ENCODE peak calls at places on chromosomes 16 and 17, in five cellular contexts. W is foreskin fibroblast, H is heart left ventricle, Y is fibroblast of mammary gland, N is GM12865. O is an unnamed sample.
A peak's percentile ranks its signal among the peaks of the same experiment; 100 is the strongest.

GRCh38 chr17:83144421-83145357 is 65.3 kb downstream of the METRNL start:
- DNase-seq in W (peak; percentile 85), H (no peak), Y (peak; percentile 76), N (no peak), O (no peak)

GRCh38 chr17:20116683-20117309 is 107.6 kb downstream of the SPECC1 start:
- DNase-seq in W (peak; percentile 68), H (no peak), Y (peak; percentile 54), N (peak; percentile 72), O (peak; percentile 16)

GRCh38 chr16:57892041-57892440 is 78.9 kb downstream of the CNGB1 start:
- DNase-seq in W (no peak), H (no peak), Y (peak; percentile 90), N (no peak), O (no peak)

GRCh38 chr17:3956558-3956957 is 7.7 kb downstream of the ATP2A3 start:
- DNase-seq in W (no peak), H (no peak), Y (no peak), N (no peak), O (no peak)

GRCh38 chr16:66534376-66534799 is 15.5 kb downstream of the TK2 start:
- DNase-seq in W (no peak), H (no peak), Y (no peak), N (no peak), O (no peak)

GRCh38 chr17:75130632-75131277 is 787 bp downstream of the NT5C start:
- DNase-seq in W (peak; percentile 76), H (no peak), Y (peak; percentile 52), N (peak; percentile 68), O (no peak)

GRCh38 chr16:59573528-59574271 is 839.6 kb upstream of the GOT2 start:
- DNase-seq in W (peak; percentile 80), H (no peak), Y (peak; percentile 71), N (no peak), O (no peak)

GRCh38 chr16:19131809-19132777 is 18.3 kb downstream of the ITPRIPL2 start:
- DNase-seq in W (no peak), H (no peak), Y (no peak), N (peak; percentile 65), O (no peak)

GRCh38 chr17:42744806-42745617 is at the start of gene EZH1:
- DNase-seq in W (peak; percentile 96), H (peak; percentile 96), Y (peak; percentile 84), N (peak; percentile 96), O (peak; percentile 66)

GRCh38 chr17:49497147-49498036 is 2.3 kb downstream of the NGFR start:
- DNase-seq in W (peak; percentile 54), H (peak; percentile 83), Y (peak; percentile 16), N (no peak), O (no peak)

GRCh38 chr17:39666601-39667261 is 1.5 kb upstream of the PNMT start:
- DNase-seq in W (no peak), H (peak; percentile 82), Y (no peak), N (no peak), O (no peak)

GRCh38 chr17:47694018-47694817 is at the start of gene TBKBP1:
- DNase-seq in W (peak; percentile 67), H (peak; percentile 82), Y (no peak), N (no peak), O (no peak)

GRCh38 chr16:53913082-53913870 is 209.3 kb downstream of the FTO start:
- DNase-seq in W (peak; percentile 95), H (no peak), Y (peak; percentile 99), N (no peak), O (no peak)

GRCh38 chr16:17029602-17030350 is 441.0 kb downstream of the XYLT1 start:
- DNase-seq in W (no peak), H (no peak), Y (no peak), N (no peak), O (no peak)
- TF ChIP-seq CTCF in W (no peak), H (no peak), Y (no peak), N (no peak), O (no peak)

DNA sequence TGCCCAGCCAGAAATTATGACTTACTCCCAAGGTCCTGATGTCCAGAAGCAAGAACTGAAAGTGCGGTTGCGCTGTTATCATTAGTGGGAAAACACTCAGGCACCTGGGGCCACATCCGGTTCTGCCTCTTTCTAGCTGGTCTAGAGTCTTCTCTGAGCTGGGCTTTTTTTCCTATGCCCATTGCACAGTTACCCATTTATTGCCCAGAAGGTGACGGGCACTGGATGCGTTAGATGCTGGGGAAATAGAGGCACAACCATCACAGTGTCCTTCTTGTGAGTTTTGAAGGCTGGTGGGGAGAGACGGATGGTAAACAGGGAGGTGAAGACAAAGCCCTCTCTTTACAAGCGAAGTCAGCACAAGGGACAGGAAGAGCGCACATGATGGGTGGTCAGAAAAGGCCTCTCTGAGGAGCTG is 37.7 kb downstream of the PLCG2 start:
- DNase-seq in W (no peak), H (no peak), Y (no peak), N (peak; percentile 86), O (no peak)
- H3K4me3 ChIP-seq in W (no peak overlapping the region), H (no peak overlapping the region), Y (no peak overlapping the region), N (peak overlapping the region; percentile 64), O (peak overlapping the region; percentile 47)

DNA sequence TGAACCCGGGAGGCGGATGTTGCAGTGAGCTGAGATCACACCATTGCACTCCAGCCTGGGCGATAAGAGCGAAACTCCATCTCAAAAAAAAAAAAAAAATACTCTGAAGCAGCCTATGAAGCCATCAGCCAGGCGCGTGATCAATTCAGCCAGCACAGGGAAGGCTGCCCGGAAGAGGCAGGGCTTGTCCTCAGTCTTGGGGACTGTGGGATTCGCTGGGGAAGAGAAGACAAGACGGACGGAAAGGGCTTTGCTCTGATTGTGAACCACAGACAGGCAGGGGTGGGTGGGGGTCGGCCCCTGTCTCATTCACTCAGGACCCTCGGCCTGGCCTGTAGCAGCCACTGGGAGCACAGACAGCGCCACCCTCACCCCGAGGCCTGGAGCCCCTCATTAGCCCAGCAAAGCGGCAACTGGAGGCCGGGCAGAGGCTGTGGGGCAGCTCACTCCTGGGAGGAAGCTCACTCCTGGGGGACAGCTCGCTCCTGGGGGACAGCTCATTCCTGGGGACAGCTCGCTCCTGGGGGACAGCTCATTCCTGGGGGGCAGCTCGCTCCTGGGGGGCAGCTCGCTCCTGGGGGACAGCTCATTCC is 37.2 kb downstream of the ABR start:
- DNase-seq in W (no peak), H (no peak), Y (no peak), N (no peak), O (no peak)
- TF ChIP-seq CTCF in W (no peak), H (no peak), Y (no peak), N (no peak), O (no peak)

GRCh38 chr17:14204546-14204945 is 32.1 kb downstream of the CDRT15 start:
- DNase-seq in W (no peak), H (no peak), Y (no peak), N (no peak), O (no peak)
- H3K4me3 ChIP-seq in W (no peak overlapping the region), H (no peak overlapping the region), Y (no peak overlapping the region), N (no peak overlapping the region), O (no peak overlapping the region)

GRCh38 chr17:41494524-41494923 is 4.8 kb upstream of the KRT36 start:
- DNase-seq in W (peak; percentile 51), H (no peak), Y (peak; percentile 17), N (no peak), O (no peak)

GRCh38 chr17:41498276-41498675 is 7.1 kb downstream of the KRT13 start:
- DNase-seq in W (no peak), H (no peak), Y (peak; percentile 3), N (no peak), O (no peak)

GRCh38 chr17:41499714-41500113 is 5.7 kb downstream of the KRT13 start:
- DNase-seq in W (no peak), H (no peak), Y (no peak), N (no peak), O (no peak)

GRCh38 chr17:41500131-41500911 is 5.1 kb downstream of the KRT13 start:
- DNase-seq in W (peak; percentile 77), H (no peak), Y (peak; percentile 65), N (no peak), O (no peak)

GRCh38 chr17:41496803-41497484 is 7.2 kb upstream of the KRT36 start:
- DNase-seq in W (peak; percentile 86), H (peak; percentile 79), Y (peak; percentile 80), N (peak; percentile 77), O (peak; percentile 13)
- TF ChIP-seq CTCF in W (peak; percentile 96), H (peak; percentile 59), Y (peak; percentile 84), N (peak; percentile 54), O (peak; percentile 63)

GRCh38 chr16:3173892-3174617 is 13.9 kb upstream of the OR1F1 start:
- DNase-seq in W (peak; percentile 15), H (peak; percentile 37), Y (no peak), N (peak; percentile 65), O (no peak)
- H3K4me3 ChIP-seq in W (no peak overlapping the region), H (no peak overlapping the region), Y (peak overlapping the region; percentile 27), N (peak overlapping the region; percentile 44), O (peak overlapping the region; percentile 37)

GRCh38 chr17:9905902-9906301 is 831 bp upstream of the RCVRN start:
- DNase-seq in W (no peak), H (peak; percentile 73), Y (peak; percentile 51), N (peak; percentile 40), O (no peak)
- TF ChIP-seq CTCF in W (peak; percentile 57), H (peak; percentile 61), Y (peak; percentile 75), N (peak; percentile 72), O (peak; percentile 74)

GRCh38 chr16:2967211-2967631 is 1.9 kb upstream of the PAQR4 start:
- DNase-seq in W (no peak), H (peak; percentile 58), Y (no peak), N (no peak), O (no peak)
- H3K4me3 ChIP-seq in W (no peak overlapping the region), H (peak overlapping the region; percentile 3), Y (no peak overlapping the region), N (no peak overlapping the region), O (peak overlapping the region; percentile 2)